ENCODE peak calls at places on chromosomes 11 and 22, in four cellular contexts. J is CD8-positive, alpha-beta memory T cell; U is sigmoid colon; Q is foreskin fibroblast. D is an unnamed sample.

GRCh38 chr11:78857688-78858087 is 283.0 kb upstream of the NARS2 start:
- DNase-seq in J (no peak), U (no peak), Q (no peak), D (no peak)

GRCh38 chr22:30266445-30267381 is at the start of gene OSM:
- DNase-seq in J (peak), U (peak), Q (no peak), D (no peak)

GRCh38 chr11:45606514-45607024 is 58.9 kb downstream of the CHST1 start:
- DNase-seq in J (no peak), U (no peak), Q (no peak), D (no peak)

GRCh38 chr11:114123692-114124330 is 64.3 kb downstream of the ZBTB16 start:
- DNase-seq in J (no peak), U (peak), Q (no peak), D (no peak)

GRCh38 chr11:87256694-87257340 is 219.1 kb downstream of the TMEM135 start:
- DNase-seq in J (no peak), U (no peak), Q (no peak), D (no peak)

GRCh38 chr11:19805346-19805745 is 92.7 kb downstream of the NAV2 start:
- DNase-seq in J (no peak), U (no peak), Q (no peak), D (no peak)

GRCh38 chr11:88739524-88739923 is 326.3 kb downstream of the GRM5 start:
- DNase-seq in J (no peak), U (no peak), Q (no peak), D (no peak)

GRCh38 chr11:109221190-109221589 is 200.8 kb upstream of the C11orf87 start:
- DNase-seq in J (no peak), U (peak), Q (no peak), D (no peak)

GRCh38 chr11:64339319-64339718 is 685 bp upstream of the CCDC88B start:
- DNase-seq in J (no peak), U (no peak), Q (no peak), D (no peak)

GRCh38 chr11:115215694-115216615 is 288.3 kb downstream of the CADM1 start:
- DNase-seq in J (no peak), U (no peak), Q (no peak), D (no peak)

GRCh38 chr11:12410006-12410728 is 32.8 kb downstream of the PARVA start:
- DNase-seq in J (no peak), U (peak), Q (peak), D (no peak)

GRCh38 chr11:79762271-79762935 is 321.6 kb upstream of the TENM4 start:
- DNase-seq in J (no peak), U (no peak), Q (no peak), D (peak)

GRCh38 chr22:32850591-32851517 is 49.3 kb downstream of the TIMP3 start:
- DNase-seq in J (no peak), U (peak), Q (peak), D (peak)

GRCh38 chr11:60867871-60868681 is 734 bp downstream of the ZP1 start:
- DNase-seq in J (no peak), U (peak), Q (no peak), D (no peak)

GRCh38 chr11:128240546-128240945 is 346.8 kb downstream of the ETS1 start:
- DNase-seq in J (no peak), U (no peak), Q (peak), D (no peak)

GRCh38 chr11:112724194-112724790 is 236.9 kb upstream of the NCAM1 start:
- DNase-seq in J (no peak), U (no peak), Q (no peak), D (no peak)

GRCh38 chr11:62710001-62710345 is 2.5 kb downstream of the GNG3 start:
- DNase-seq in J (no peak), U (peak), Q (peak), D (no peak)

GRCh38 chr11:128964463-128964930 is 21.8 kb upstream of the TP53AIP1 start:
- DNase-seq in J (no peak), U (no peak), Q (no peak), D (no peak)

GRCh38 chr11:45922425-45923082 is at the start of gene LARGE2:
- DNase-seq in J (no peak), U (no peak), Q (no peak), D (no peak)

GRCh38 chr22:35539910-35540599 is 576 bp upstream of the RASD2 start:
- DNase-seq in J (peak), U (peak), Q (peak), D (no peak)

GRCh38 chr11:45665206-45665932 is at the start of gene CHST1:
- DNase-seq in J (no peak), U (peak), Q (peak), D (no peak)

DNA sequence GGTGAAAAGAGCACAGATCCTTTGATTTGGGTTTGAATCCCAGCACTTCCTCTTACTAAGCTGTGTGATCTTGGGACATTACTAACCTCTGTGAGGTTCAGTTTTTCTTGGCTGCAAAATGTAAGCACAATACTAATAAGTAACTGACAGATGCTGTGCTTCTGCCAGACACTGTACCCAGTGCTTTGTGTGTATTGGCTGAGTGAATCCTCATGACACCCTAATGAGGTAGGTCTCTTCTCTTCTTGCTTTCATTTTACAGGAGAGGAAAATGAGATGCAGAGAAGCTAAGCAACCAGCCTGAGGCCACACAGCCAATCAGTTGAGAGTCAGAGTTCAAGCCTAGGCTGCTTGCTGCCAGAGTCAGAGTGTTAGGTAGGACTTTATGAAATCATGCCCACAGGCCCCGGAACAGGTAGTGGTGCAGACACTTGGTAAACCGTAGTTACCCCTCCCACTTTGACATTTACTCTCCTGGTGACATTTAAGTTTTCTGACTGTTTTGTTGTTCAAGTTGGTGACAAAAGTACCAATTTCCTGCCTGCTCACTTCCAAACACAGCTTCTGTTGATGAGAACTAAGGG is 21.2 kb downstream of the PTPRJ start:
- DNase-seq in J (peak), U (no peak), Q (peak), D (no peak)
- H3K4me3 ChIP-seq in J (peak), U (no peak), Q (no peak), D (no peak)

GRCh38 chr22:45978275-45978713 is 1.3 kb upstream of the WNT7B start:
- DNase-seq in J (no peak), U (peak), Q (no peak), D (no peak)

GRCh38 chr22:45976351-45977002 is 485 bp downstream of the WNT7B start:
- DNase-seq in J (no peak), U (no peak), Q (no peak), D (no peak)

GRCh38 chr22:45977551-45978274 is 751 bp upstream of the WNT7B start:
- DNase-seq in J (no peak), U (no peak), Q (peak), D (no peak)

GRCh38 chr22:45975266-45976161 is 1.4 kb downstream of the WNT7B start:
- DNase-seq in J (no peak), U (no peak), Q (no peak), D (no peak)

GRCh38 chr22:45977003-45977395 is at the start of gene WNT7B:
- DNase-seq in J (no peak), U (no peak), Q (no peak), D (no peak)
- H3K4me3 ChIP-seq in J (no peak), U (peak), Q (peak), D (peak)

DNA sequence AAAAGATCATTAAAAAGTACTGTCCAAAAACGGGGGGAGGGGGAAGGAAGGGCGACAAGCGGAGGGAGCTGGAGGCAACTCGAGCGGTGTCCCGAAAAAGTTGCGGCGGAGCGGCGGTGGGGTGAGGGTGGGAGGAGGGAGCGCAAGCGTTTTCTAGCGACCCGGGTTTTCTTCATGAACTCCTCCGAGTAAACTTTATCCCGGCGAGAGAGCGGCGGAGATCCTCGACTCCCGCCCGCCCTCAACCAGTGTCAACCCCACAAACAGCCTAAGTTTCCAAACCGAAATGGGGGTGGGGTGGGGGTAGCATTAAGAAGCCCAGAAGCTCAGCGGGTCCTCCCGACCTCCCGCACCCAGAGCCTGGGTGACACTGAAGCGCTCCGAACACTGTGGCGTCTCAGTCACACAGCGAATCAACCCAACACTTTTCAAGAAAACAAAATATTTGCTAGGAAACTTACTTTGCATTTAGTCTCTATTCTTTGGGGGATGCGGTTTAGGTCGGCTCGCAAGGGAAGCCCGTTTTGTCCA is 132.9 kb upstream of the C11orf58 start:
- DNase-seq in J (no peak), U (no peak), Q (peak), D (no peak)
- H3K4me3 ChIP-seq in J (peak), U (peak), Q (peak), D (peak)

GRCh38 chr11:44065851-44066731 is at the start of gene ACCS:
- DNase-seq in J (peak), U (peak), Q (peak), D (peak)

GRCh38 chr11:44067266-44067665 is 1.2 kb downstream of the ACCS start:
- DNase-seq in J (no peak), U (no peak), Q (no peak), D (no peak)

GRCh38 chr11:44068180-44068579 is 2.1 kb downstream of the ACCS start:
- DNase-seq in J (no peak), U (no peak), Q (no peak), D (no peak)

GRCh38 chr11:44066732-44067131 is 662 bp downstream of the ACCS start:
- DNase-seq in J (no peak), U (peak), Q (peak), D (peak)

GRCh38 chr11:44065161-44065571 is 904 bp upstream of the ACCS start:
- DNase-seq in J (no peak), U (no peak), Q (no peak), D (no peak)
- H3K4me3 ChIP-seq in J (no peak), U (no peak), Q (no peak), D (no peak)

DNA sequence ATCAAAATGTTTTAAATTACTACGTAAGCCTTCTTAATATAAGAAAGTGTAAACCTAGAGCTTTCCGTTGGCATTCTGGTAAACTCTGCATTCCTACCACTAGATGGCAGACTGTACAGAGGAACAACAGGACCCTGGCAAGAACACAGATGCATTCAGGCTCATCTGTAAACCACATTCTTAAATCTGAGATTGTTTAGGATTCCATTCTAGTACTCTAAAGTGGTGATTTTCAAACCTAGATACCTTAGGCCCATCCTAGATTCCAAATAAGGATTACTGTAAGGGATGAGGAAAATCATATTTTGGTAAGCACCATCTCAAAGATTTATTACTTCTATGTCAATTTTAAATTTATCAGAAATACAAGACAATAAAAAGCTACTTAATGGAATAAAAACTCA is 26.9 kb downstream of the PICALM start:
- DNase-seq in J (no peak), U (peak), Q (peak), D (peak)
- H3K4me3 ChIP-seq in J (no peak), U (peak), Q (peak), D (no peak)

DNA sequence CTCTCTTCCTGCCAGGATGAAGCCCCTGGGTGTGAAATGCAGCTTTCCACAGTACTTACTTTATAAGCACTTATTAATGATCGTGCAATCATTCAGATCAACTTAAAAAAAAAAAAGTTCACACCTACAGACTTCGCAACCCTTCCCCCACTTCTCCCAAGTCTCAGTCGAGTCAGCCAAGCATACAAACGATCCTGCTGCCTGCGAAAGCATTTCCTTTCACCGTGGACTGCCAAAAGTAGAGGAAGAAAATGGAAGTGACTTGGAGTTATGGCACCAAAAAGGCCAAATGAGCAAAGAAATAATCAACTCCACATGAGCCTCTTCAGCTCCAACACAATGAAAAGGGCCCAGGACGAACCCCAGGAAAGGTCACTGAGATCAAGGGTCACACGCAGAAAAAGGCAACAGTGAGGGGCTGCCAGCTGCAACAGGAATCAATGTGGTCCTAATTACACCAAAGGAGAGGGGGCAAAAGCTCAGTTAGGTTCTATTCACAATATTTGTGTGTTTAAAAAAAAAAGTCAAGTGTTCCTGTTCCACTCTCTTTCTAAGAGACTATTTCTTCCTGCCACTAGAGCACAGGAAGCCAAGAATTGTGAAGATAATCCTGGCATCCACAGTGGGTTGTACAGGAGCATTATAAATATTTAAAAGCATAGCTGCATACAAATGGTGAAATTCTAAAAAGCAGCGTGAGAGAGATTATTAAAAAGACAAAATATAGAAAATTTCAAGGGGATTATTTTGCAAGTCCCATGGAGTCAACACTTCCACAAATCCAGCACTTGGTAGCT is 28.4 kb downstream of the CDON start:
- DNase-seq in J (no peak), U (no peak), Q (no peak), D (no peak)
- H3K4me3 ChIP-seq in J (no peak), U (no peak), Q (no peak), D (no peak)

GRCh38 chr22:28921585-28921879 is 38.2 kb downstream of the ZNRF3 start:
- DNase-seq in J (no peak), U (no peak), Q (no peak), D (no peak)

GRCh38 chr22:28920757-28921584 is 37.6 kb downstream of the ZNRF3 start:
- DNase-seq in J (no peak), U (no peak), Q (no peak), D (no peak)

GRCh38 chr22:28922540-28923244 is 39.3 kb downstream of the ZNRF3 start:
- DNase-seq in J (no peak), U (no peak), Q (no peak), D (no peak)

GRCh38 chr22:28915969-28916368 is 32.6 kb downstream of the ZNRF3 start:
- DNase-seq in J (no peak), U (no peak), Q (no peak), D (no peak)

DNA sequence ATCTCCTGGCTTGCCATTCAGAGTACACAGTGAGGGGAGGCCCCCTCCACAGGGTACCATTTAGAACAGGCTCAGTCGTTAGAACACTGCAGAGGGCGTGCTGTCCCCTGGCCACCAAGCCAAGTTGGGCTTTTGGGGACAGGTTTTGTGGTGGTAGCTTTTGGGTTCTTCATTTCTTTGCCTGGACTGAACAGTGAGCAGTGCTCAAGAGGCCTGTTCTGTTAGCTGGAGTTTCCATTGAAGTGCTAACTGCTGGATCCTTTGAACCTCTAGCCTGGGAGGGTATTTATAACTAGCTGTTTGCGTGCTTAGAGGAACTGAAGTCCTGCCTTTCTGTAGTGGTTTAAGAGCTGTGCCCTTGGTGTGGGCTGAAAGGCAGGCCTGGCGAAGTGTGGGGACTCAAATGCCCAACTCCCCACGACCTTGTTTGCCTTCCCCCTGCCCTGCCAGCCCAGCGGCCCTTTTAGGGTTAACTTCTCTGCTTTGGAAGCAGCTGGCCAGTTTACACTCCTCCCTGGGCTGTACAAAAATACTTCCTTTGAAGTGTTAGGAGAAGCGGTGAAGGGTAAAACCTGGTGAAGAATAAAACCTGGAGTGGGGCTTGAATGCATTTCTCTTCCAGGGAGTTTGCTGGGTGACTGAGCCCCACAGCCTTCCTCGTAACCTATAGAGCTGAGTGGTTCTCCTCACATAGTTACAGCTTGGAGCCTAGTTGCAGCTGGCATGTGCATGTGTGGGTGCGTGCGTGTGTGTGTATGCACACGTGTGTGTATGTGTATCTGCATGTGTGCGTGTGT is 34.6 kb downstream of the ZNRF3 start:
- DNase-seq in J (no peak), U (peak), Q (peak), D (no peak)
- H3K4me3 ChIP-seq in J (no peak), U (no peak), Q (no peak), D (no peak)

DNA sequence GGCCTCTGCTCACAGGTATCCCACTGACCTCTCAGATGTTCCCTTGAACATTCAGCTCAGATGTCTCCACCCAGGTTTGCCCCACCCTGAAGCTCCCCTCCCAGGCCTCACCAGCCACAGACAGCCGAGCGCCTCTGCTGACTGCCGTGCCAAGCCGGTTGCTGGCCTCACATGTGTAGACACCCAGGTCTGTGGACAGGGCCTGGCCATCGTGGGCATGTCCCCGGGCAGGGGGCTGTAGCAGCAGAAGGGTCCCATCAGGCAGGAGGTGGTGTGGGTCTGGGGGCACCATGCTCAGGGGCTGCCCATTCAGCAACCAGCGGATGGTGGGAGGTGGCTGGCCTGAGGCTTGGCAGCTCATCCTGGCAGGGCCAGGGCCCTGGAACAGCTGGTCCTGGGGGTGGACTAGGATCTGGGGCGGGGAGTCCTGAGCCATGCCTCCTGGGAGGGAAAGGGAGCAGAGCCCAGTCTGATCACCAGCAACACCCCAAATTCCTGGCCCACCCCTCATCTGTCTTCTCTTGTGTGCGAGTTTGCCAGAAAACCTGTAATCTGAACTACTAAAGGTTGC is 759 bp downstream of the ROBO4 start:
- DNase-seq in J (no peak), U (peak), Q (peak), D (no peak)
- H3K4me3 ChIP-seq in J (no peak), U (peak), Q (no peak), D (no peak)

DNA sequence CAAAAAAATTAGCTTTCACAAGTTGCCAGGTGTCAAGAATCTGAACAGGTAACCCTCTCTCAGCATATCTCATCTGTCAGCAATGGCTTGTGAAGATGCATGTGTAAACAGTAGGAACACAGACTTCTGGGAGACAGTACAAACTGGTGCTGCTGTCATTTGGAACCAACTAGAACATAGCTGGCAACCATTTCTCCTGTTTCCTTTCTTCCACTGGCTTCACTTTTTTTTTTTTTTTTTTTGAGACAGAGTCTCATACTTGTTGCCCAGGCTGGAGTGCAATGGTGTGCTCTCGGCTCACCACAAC is 2.1 kb upstream of the PIK3C2A start:
- DNase-seq in J (no peak), U (no peak), Q (no peak), D (no peak)
- H3K4me3 ChIP-seq in J (no peak), U (no peak), Q (no peak), D (no peak)

GRCh38 chr22:46593996-46594946 is 25.9 kb upstream of the GRAMD4 start:
- DNase-seq in J (no peak), U (no peak), Q (no peak), D (no peak)

GRCh38 chr22:46590334-46590733 is 29.9 kb upstream of the GRAMD4 start:
- DNase-seq in J (no peak), U (no peak), Q (no peak), D (no peak)

GRCh38 chr22:46591890-46592289 is 28.3 kb upstream of the GRAMD4 start:
- DNase-seq in J (no peak), U (no peak), Q (no peak), D (no peak)

GRCh38 chr22:46593211-46593676 is 26.9 kb upstream of the GRAMD4 start:
- DNase-seq in J (no peak), U (peak), Q (no peak), D (no peak)

GRCh38 chr22:46592390-46592872 is 27.8 kb upstream of the GRAMD4 start:
- DNase-seq in J (peak), U (peak), Q (peak), D (no peak)
- H3K4me3 ChIP-seq in J (peak), U (no peak), Q (peak), D (no peak)